ENCODE peak calls at places on chromosome 5, in eight cellular contexts. O is aorta, J is NCI-H524 treated with DMSO at 0.1 percent for 48 hours, Y is KG1, V is NCI-H1930, N is right atrium auricular region, S is glutamatergic neuron, Z is foreskin fibroblast. M is an unnamed sample.

GRCh38 chr5:42992035-42992570 is 48.0 kb downstream of the ANXA2R start:
- DNase-seq in N (peak; percentile 93), Z (peak; percentile 93), Y (no peak), V (no peak), S (peak; percentile 70), J (no peak), O (peak; percentile 94), M (peak; percentile 70)

GRCh38 chr5:149386166-149386565 is 7.1 kb upstream of the IL17B start:
- DNase-seq in N (no peak), O (no peak), Z (no peak), Y (no peak), V (no peak), J (no peak), S (no peak), M (no peak)

GRCh38 chr5:10406636-10407035 is 35.0 kb upstream of the ROPN1L start:
- DNase-seq in J (no peak), S (no peak), Y (no peak), N (no peak), O (no peak), Z (no peak), V (no peak), M (no peak)

GRCh38 chr5:167072225-167072624 is 1219.2 kb upstream of the WWC1 start:
- DNase-seq in S (no peak), O (no peak), N (no peak), Y (no peak), Z (peak; percentile 9), J (no peak), V (no peak), M (no peak)

GRCh38 chr5:148969291-148969690 is 93.6 kb downstream of the SH3TC2 start:
- DNase-seq in O (no peak), Y (no peak), V (no peak), Z (peak; percentile 28), S (no peak), J (no peak), N (no peak), M (no peak)

GRCh38 chr5:65144136-65144871 is 337.4 kb downstream of the ADAMTS6 start:
- DNase-seq in N (no peak), J (no peak), Z (no peak), Y (no peak), V (no peak), O (no peak), S (no peak), M (no peak)

GRCh38 chr5:175895701-175896102 is 24.3 kb downstream of the CPLX2 start:
- DNase-seq in N (no peak), J (no peak), S (no peak), Z (no peak), Y (peak; percentile 89), O (no peak), V (no peak), M (no peak)

GRCh38 chr5:163321511-163321910 is 115.9 kb upstream of the CCNG1 start:
- DNase-seq in N (no peak), Z (no peak), O (no peak), S (no peak), J (no peak), Y (no peak), V (no peak), M (no peak)

GRCh38 chr5:122121782-122122465 is 7.4 kb upstream of the ZNF474 start:
- DNase-seq in N (no peak), S (no peak), Z (peak; percentile 9), Y (no peak), V (no peak), O (no peak), J (no peak), M (no peak)

GRCh38 chr5:59712836-59713487 is 180.6 kb downstream of the PDE4D start:
- DNase-seq in Z (no peak), J (no peak), V (no peak), Y (no peak), N (no peak), O (no peak), S (no peak), M (no peak)

GRCh38 chr5:173890195-173890951 is 2.2 kb downstream of the CPEB4 start:
- DNase-seq in J (no peak), Y (no peak), V (no peak), Z (peak; percentile 47), O (peak; percentile 66), S (peak; percentile 71), N (no peak), M (no peak)

GRCh38 chr5:157143127-157143959 is 678 bp upstream of the MED7 start:
- DNase-seq in S (peak; percentile 31), Y (no peak), V (no peak), J (peak; percentile 15), O (peak; percentile 71), Z (peak; percentile 55), N (peak; percentile 68), M (peak; percentile 28)

GRCh38 chr5:112995764-112996618 is 19.4 kb downstream of the DCP2 start:
- DNase-seq in O (peak; percentile 76), Y (peak; percentile 9), S (peak; percentile 80), N (peak; percentile 82), V (peak; percentile 27), J (no peak), Z (peak; percentile 86), M (no peak)

GRCh38 chr5:32165597-32165996 is 8.5 kb downstream of the GOLPH3 start:
- DNase-seq in Y (no peak), S (no peak), N (no peak), Z (no peak), V (no peak), O (no peak), J (no peak), M (no peak)

GRCh38 chr5:130337179-130337888 is 433.1 kb downstream of the CHSY3 start:
- DNase-seq in N (no peak), S (no peak), Z (peak; percentile 56), J (no peak), Y (no peak), V (no peak), O (no peak), M (no peak)